ENCODE peak calls at places on chromosome 16, in nine cellular contexts. One of them, this sample, is unnamed.

GRCh38 chr16:57810197-57811024 is 8.1 kb upstream of the KIFC3 start:
- DNase-seq in colonic mucosa: peak; percentile 90
- DNase-seq in aorta: peak; percentile 90
- DNase-seq in CD4-positive, CD25-positive, alpha-beta regulatory T cell: peak; percentile 81
- DNase-seq in prostate gland: peak; percentile 56
- DNase-seq in left lung: peak; percentile 96
- DNase-seq in CD8-positive, alpha-beta T cell: peak; percentile 85
- DNase-seq in hepatocyte: peak; percentile 93
- DNase-seq in adrenal gland: peak; percentile 86
- DNase-seq in this sample: peak; percentile 92

GRCh38 chr16:69412287-69412686 is 12.1 kb upstream of the CYB5B start:
- DNase-seq in CD4-positive, CD25-positive, alpha-beta regulatory T cell: no peak
- DNase-seq in prostate gland: no peak
- DNase-seq in adrenal gland: peak; percentile 81
- DNase-seq in hepatocyte: no peak
- DNase-seq in colonic mucosa: peak; percentile 15
- DNase-seq in left lung: no peak
- DNase-seq in CD8-positive, alpha-beta T cell: no peak
- DNase-seq in aorta: no peak
- DNase-seq in this sample: no peak

GRCh38 chr16:50989047-50989446 is 162.0 kb downstream of the SALL1 start:
- DNase-seq in adrenal gland: no peak
- DNase-seq in CD8-positive, alpha-beta T cell: no peak
- DNase-seq in left lung: no peak
- DNase-seq in colonic mucosa: no peak
- DNase-seq in aorta: no peak
- DNase-seq in CD4-positive, CD25-positive, alpha-beta regulatory T cell: no peak
- DNase-seq in hepatocyte: no peak
- DNase-seq in prostate gland: no peak
- DNase-seq in this sample: no peak

GRCh38 chr16:69839240-69839688 is 77.1 kb downstream of the WWP2 start:
- DNase-seq in left lung: no peak
- DNase-seq in prostate gland: no peak
- DNase-seq in aorta: no peak
- DNase-seq in hepatocyte: no peak
- DNase-seq in adrenal gland: no peak
- DNase-seq in CD4-positive, CD25-positive, alpha-beta regulatory T cell: no peak
- DNase-seq in CD8-positive, alpha-beta T cell: no peak
- DNase-seq in colonic mucosa: peak; percentile 48
- DNase-seq in this sample: peak; percentile 57

GRCh38 chr16:82481455-82481854 is 145.3 kb upstream of the CDH13 start:
- DNase-seq in aorta: no peak
- DNase-seq in hepatocyte: no peak
- DNase-seq in CD4-positive, CD25-positive, alpha-beta regulatory T cell: no peak
- DNase-seq in left lung: no peak
- DNase-seq in prostate gland: no peak
- DNase-seq in colonic mucosa: no peak
- DNase-seq in CD8-positive, alpha-beta T cell: no peak
- DNase-seq in adrenal gland: no peak
- DNase-seq in this sample: no peak

GRCh38 chr16:9366048-9366969 is 274.9 kb downstream of the HAPSTR1 start:
- DNase-seq in prostate gland: no peak
- DNase-seq in left lung: no peak
- DNase-seq in CD4-positive, CD25-positive, alpha-beta regulatory T cell: no peak
- DNase-seq in CD8-positive, alpha-beta T cell: no peak
- DNase-seq in adrenal gland: no peak
- DNase-seq in colonic mucosa: no peak
- DNase-seq in hepatocyte: no peak
- DNase-seq in aorta: no peak
- DNase-seq in this sample: no peak

GRCh38 chr16:53121666-53122065 is 66.9 kb downstream of the CHD9 start:
- DNase-seq in hepatocyte: no peak
- DNase-seq in prostate gland: no peak
- DNase-seq in CD8-positive, alpha-beta T cell: no peak
- DNase-seq in aorta: no peak
- DNase-seq in adrenal gland: no peak
- DNase-seq in CD4-positive, CD25-positive, alpha-beta regulatory T cell: no peak
- DNase-seq in left lung: no peak
- DNase-seq in colonic mucosa: no peak
- DNase-seq in this sample: no peak

GRCh38 chr16:66084306-66084705 is 282.2 kb upstream of the CDH5 start:
- DNase-seq in hepatocyte: no peak
- DNase-seq in CD4-positive, CD25-positive, alpha-beta regulatory T cell: no peak
- DNase-seq in left lung: no peak
- DNase-seq in adrenal gland: no peak
- DNase-seq in CD8-positive, alpha-beta T cell: no peak
- DNase-seq in prostate gland: no peak
- DNase-seq in aorta: no peak
- DNase-seq in colonic mucosa: no peak
- DNase-seq in this sample: no peak

GRCh38 chr16:73122604-73123386 is 74.9 kb upstream of the ZFHX3 start:
- DNase-seq in CD8-positive, alpha-beta T cell: no peak
- DNase-seq in CD4-positive, CD25-positive, alpha-beta regulatory T cell: peak; percentile 20
- DNase-seq in aorta: peak; percentile 84
- DNase-seq in left lung: no peak
- DNase-seq in adrenal gland: peak; percentile 39
- DNase-seq in prostate gland: no peak
- DNase-seq in colonic mucosa: no peak
- DNase-seq in hepatocyte: no peak
- DNase-seq in this sample: no peak

GRCh38 chr16:50838165-50838564 is 96.3 kb downstream of the CYLD start:
- DNase-seq in colonic mucosa: no peak
- DNase-seq in prostate gland: no peak
- DNase-seq in left lung: no peak
- DNase-seq in aorta: no peak
- DNase-seq in CD8-positive, alpha-beta T cell: no peak
- DNase-seq in hepatocyte: no peak
- DNase-seq in CD4-positive, CD25-positive, alpha-beta regulatory T cell: no peak
- DNase-seq in adrenal gland: no peak
- DNase-seq in this sample: no peak

GRCh38 chr16:57720142-57720575 is 15.4 kb upstream of the KATNB1 start:
- DNase-seq in CD4-positive, CD25-positive, alpha-beta regulatory T cell: peak; percentile 58
- DNase-seq in CD8-positive, alpha-beta T cell: peak; percentile 41
- DNase-seq in prostate gland: peak; percentile 51
- DNase-seq in aorta: no peak
- DNase-seq in adrenal gland: peak; percentile 69
- DNase-seq in left lung: peak; percentile 89
- DNase-seq in colonic mucosa: peak; percentile 53
- DNase-seq in hepatocyte: peak; percentile 78
- DNase-seq in this sample: peak; percentile 48

GRCh38 chr16:64989050-64989449 is 132.8 kb downstream of the CDH11 start:
- DNase-seq in left lung: no peak
- DNase-seq in CD4-positive, CD25-positive, alpha-beta regulatory T cell: no peak
- DNase-seq in CD8-positive, alpha-beta T cell: no peak
- DNase-seq in hepatocyte: no peak
- DNase-seq in aorta: no peak
- DNase-seq in adrenal gland: no peak
- DNase-seq in colonic mucosa: no peak
- DNase-seq in prostate gland: no peak
- DNase-seq in this sample: no peak

GRCh38 chr16:65510241-65510640 is 388.4 kb upstream of the CDH11 start:
- DNase-seq in aorta: no peak
- DNase-seq in left lung: no peak
- DNase-seq in prostate gland: no peak
- DNase-seq in CD4-positive, CD25-positive, alpha-beta regulatory T cell: no peak
- DNase-seq in colonic mucosa: no peak
- DNase-seq in CD8-positive, alpha-beta T cell: no peak
- DNase-seq in adrenal gland: no peak
- DNase-seq in hepatocyte: no peak
- DNase-seq in this sample: no peak

GRCh38 chr16:11233727-11234376 is 22.2 kb downstream of the SOCS1 start:
- DNase-seq in prostate gland: no peak
- DNase-seq in adrenal gland: no peak
- DNase-seq in colonic mucosa: no peak
- DNase-seq in hepatocyte: no peak
- DNase-seq in aorta: no peak
- DNase-seq in CD4-positive, CD25-positive, alpha-beta regulatory T cell: peak; percentile 80
- DNase-seq in CD8-positive, alpha-beta T cell: peak; percentile 55
- DNase-seq in left lung: no peak
- DNase-seq in this sample: peak; percentile 34

GRCh38 chr16:89904606-89905510 is 13.8 kb upstream of the MC1R start:
- DNase-seq in adrenal gland: no peak
- DNase-seq in left lung: peak; percentile 73
- DNase-seq in CD8-positive, alpha-beta T cell: no peak
- DNase-seq in colonic mucosa: no peak
- DNase-seq in CD4-positive, CD25-positive, alpha-beta regulatory T cell: no peak
- DNase-seq in prostate gland: no peak
- DNase-seq in hepatocyte: no peak
- DNase-seq in aorta: no peak
- DNase-seq in this sample: no peak

GRCh38 chr16:89906141-89907025 is 12.3 kb upstream of the MC1R start:
- DNase-seq in prostate gland: no peak
- DNase-seq in adrenal gland: no peak
- DNase-seq in aorta: no peak
- DNase-seq in left lung: peak; percentile 70
- DNase-seq in CD8-positive, alpha-beta T cell: no peak
- DNase-seq in hepatocyte: no peak
- DNase-seq in CD4-positive, CD25-positive, alpha-beta regulatory T cell: no peak
- DNase-seq in colonic mucosa: no peak
- DNase-seq in this sample: no peak

GRCh38 chr16:89902980-89903379 is 15.7 kb upstream of the MC1R start:
- DNase-seq in left lung: no peak
- DNase-seq in colonic mucosa: no peak
- DNase-seq in adrenal gland: no peak
- DNase-seq in hepatocyte: no peak
- DNase-seq in aorta: peak; percentile 42
- DNase-seq in prostate gland: no peak
- DNase-seq in CD8-positive, alpha-beta T cell: no peak
- DNase-seq in CD4-positive, CD25-positive, alpha-beta regulatory T cell: no peak
- DNase-seq in this sample: no peak

GRCh38 chr16:89905511-89906140 is 13.0 kb upstream of the MC1R start:
- DNase-seq in adrenal gland: no peak
- DNase-seq in left lung: peak; percentile 49
- DNase-seq in aorta: peak; percentile 50
- DNase-seq in prostate gland: no peak
- DNase-seq in CD8-positive, alpha-beta T cell: no peak
- DNase-seq in colonic mucosa: no peak
- DNase-seq in CD4-positive, CD25-positive, alpha-beta regulatory T cell: no peak
- DNase-seq in hepatocyte: no peak
- DNase-seq in this sample: no peak

DNA sequence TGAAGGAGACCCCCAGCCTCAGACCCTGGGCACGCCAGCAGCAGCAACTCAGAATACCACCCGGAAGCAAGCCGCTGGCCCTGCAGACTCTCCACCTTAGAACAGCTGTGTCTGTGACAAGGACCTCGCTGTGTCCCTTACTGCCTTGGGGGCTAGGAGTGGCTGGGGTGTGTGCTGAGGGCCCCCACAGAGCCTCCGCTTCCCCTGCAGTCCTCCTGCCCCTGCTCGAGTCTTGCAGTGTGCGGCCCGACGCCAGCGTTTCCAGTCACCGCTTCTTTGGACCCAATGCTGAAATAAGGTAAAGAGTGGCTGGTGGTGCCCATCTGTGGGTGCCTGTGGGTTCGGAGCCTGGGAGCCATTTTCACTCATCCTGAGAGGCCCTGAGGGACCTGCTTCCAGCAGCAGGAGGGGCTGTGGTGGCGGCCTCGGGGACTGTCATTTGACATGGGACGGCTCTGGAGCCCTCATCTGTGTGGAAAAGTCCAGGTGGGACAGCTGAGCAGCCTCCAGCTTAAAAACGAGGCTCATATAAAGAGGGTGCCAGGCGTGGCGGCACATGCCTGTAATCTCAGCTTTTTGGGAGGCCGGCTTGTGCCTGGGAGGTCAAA is 14.7 kb upstream of the MC1R start:
- DNase-seq in aorta: no peak
- DNase-seq in CD4-positive, CD25-positive, alpha-beta regulatory T cell: no peak
- DNase-seq in left lung: peak; percentile 54
- DNase-seq in colonic mucosa: no peak
- DNase-seq in hepatocyte: no peak
- DNase-seq in adrenal gland: no peak
- DNase-seq in prostate gland: no peak
- DNase-seq in CD8-positive, alpha-beta T cell: no peak
- DNase-seq in this sample: no peak
- H3K36me3 ChIP-seq in aorta: peaks cover 16% of the 10 kb centered on the region
- H3K36me3 ChIP-seq in CD4-positive, CD25-positive, alpha-beta regulatory T cell: peaks cover 56% of the 10 kb centered on the region
- H3K36me3 ChIP-seq in left lung: no peaks in the 10 kb centered on the region
- H3K36me3 ChIP-seq in colonic mucosa: peaks cover 14% of the 10 kb centered on the region
- H3K36me3 ChIP-seq in hepatocyte: no peaks in the 10 kb centered on the region
- H3K36me3 ChIP-seq in adrenal gland: peaks cover 71% of the 10 kb centered on the region
- H3K36me3 ChIP-seq in prostate gland: peaks cover 12% of the 10 kb centered on the region
- H3K36me3 ChIP-seq in CD8-positive, alpha-beta T cell: peaks cover 35% of the 10 kb centered on the region
- H3K36me3 ChIP-seq in this sample: no peaks in the 10 kb centered on the region

DNA sequence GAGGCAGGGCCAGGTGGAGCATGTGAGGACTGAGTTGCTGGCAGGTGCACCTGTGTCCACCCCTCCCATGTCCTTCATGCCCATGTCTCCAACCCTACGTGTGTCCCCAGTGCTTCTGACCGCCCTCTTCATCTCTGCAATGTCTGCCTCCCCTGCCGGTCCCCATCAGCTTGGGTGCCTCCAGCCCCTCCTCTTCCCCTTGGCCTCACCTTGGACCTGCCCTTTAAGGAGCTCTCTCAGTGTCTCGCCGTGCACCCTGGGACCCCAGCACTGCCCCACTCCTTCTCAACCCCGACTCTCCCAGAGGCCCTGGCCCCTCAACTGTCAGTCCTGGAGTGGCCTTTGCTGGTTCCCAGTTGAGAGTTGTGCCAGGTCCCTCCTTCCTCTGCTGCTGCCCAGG is 15.0 kb downstream of the RIPOR1 start:
- DNase-seq in prostate gland: no peak
- DNase-seq in adrenal gland: no peak
- DNase-seq in CD8-positive, alpha-beta T cell: no peak
- DNase-seq in hepatocyte: no peak
- DNase-seq in colonic mucosa: no peak
- DNase-seq in aorta: no peak
- DNase-seq in CD4-positive, CD25-positive, alpha-beta regulatory T cell: no peak
- DNase-seq in left lung: no peak
- DNase-seq in this sample: peak; percentile 5
- H3K36me3 ChIP-seq in prostate gland: no peaks in the 10 kb centered on the region
- H3K36me3 ChIP-seq in adrenal gland: peaks cover 75% of the 10 kb centered on the region
- H3K36me3 ChIP-seq in CD8-positive, alpha-beta T cell: no peaks in the 10 kb centered on the region
- H3K36me3 ChIP-seq in hepatocyte: no peaks in the 10 kb centered on the region
- H3K36me3 ChIP-seq in colonic mucosa: peaks cover 4% of the 10 kb centered on the region
- H3K36me3 ChIP-seq in aorta: peaks cover 2% of the 10 kb centered on the region
- H3K36me3 ChIP-seq in CD4-positive, CD25-positive, alpha-beta regulatory T cell: peaks cover 7% of the 10 kb centered on the region
- H3K36me3 ChIP-seq in left lung: no peaks in the 10 kb centered on the region
- H3K36me3 ChIP-seq in this sample: no peaks in the 10 kb centered on the region

GRCh38 chr16:24954137-24954536 is 61.0 kb downstream of the ARHGAP17 start:
- DNase-seq in aorta: no peak
- DNase-seq in adrenal gland: no peak
- DNase-seq in CD8-positive, alpha-beta T cell: no peak
- DNase-seq in prostate gland: no peak
- DNase-seq in left lung: no peak
- DNase-seq in CD4-positive, CD25-positive, alpha-beta regulatory T cell: no peak
- DNase-seq in hepatocyte: no peak
- DNase-seq in colonic mucosa: no peak
- DNase-seq in this sample: no peak
- H3K36me3 ChIP-seq in aorta: peaks cover 18% of the 10 kb centered on the region
- H3K36me3 ChIP-seq in adrenal gland: peaks cover 89% of the 10 kb centered on the region
- H3K36me3 ChIP-seq in CD8-positive, alpha-beta T cell: peaks cover 45% of the 10 kb centered on the region
- H3K36me3 ChIP-seq in prostate gland: no peaks in the 10 kb centered on the region
- H3K36me3 ChIP-seq in left lung: no peaks in the 10 kb centered on the region
- H3K36me3 ChIP-seq in CD4-positive, CD25-positive, alpha-beta regulatory T cell: peaks cover 93% of the 10 kb centered on the region
- H3K36me3 ChIP-seq in hepatocyte: no peaks in the 10 kb centered on the region
- H3K36me3 ChIP-seq in colonic mucosa: peaks cover 12% of the 10 kb centered on the region
- H3K36me3 ChIP-seq in this sample: peaks cover 2% of the 10 kb centered on the region

DNA sequence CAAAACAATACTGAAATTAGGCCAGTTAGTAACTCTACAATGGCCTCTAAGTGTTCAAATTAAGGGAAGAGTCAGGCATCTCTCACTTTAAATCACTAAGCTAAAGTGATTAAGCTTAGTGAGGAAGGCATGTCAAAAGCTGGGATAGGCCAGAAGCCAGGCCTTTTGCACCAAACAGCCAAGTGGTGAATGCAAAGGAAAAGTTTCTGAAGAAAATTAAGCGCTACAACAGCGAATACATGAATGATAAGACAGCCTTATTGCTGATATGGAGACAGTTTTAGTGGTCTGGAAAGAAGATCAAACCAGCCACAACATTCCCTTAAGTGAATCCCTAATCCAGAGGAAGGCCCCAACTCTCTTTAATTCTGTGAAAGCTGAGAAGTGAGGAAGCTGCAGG is 12.1 kb downstream of the RFWD3 start:
- DNase-seq in CD8-positive, alpha-beta T cell: no peak
- DNase-seq in CD4-positive, CD25-positive, alpha-beta regulatory T cell: no peak
- DNase-seq in prostate gland: no peak
- DNase-seq in adrenal gland: no peak
- DNase-seq in aorta: no peak
- DNase-seq in hepatocyte: no peak
- DNase-seq in colonic mucosa: no peak
- DNase-seq in left lung: no peak
- DNase-seq in this sample: no peak
- H3K36me3 ChIP-seq in CD8-positive, alpha-beta T cell: peaks cover 25% of the 10 kb centered on the region
- H3K36me3 ChIP-seq in CD4-positive, CD25-positive, alpha-beta regulatory T cell: peaks cover 47% of the 10 kb centered on the region
- H3K36me3 ChIP-seq in prostate gland: no peaks in the 10 kb centered on the region
- H3K36me3 ChIP-seq in adrenal gland: peaks cover 7% of the 10 kb centered on the region
- H3K36me3 ChIP-seq in aorta: peaks cover 2% of the 10 kb centered on the region
- H3K36me3 ChIP-seq in hepatocyte: no peaks in the 10 kb centered on the region
- H3K36me3 ChIP-seq in colonic mucosa: no peaks in the 10 kb centered on the region
- H3K36me3 ChIP-seq in left lung: no peaks in the 10 kb centered on the region
- H3K36me3 ChIP-seq in this sample: no peaks in the 10 kb centered on the region

This sample was measured in transverse colon.